ENCODE peak calls at places on chromosomes 3 and 15, in six cellular contexts. R is left ventricle myocardium inferior, I is Calu3, S is pancreas, J is K562, W is GM13977. A is an unnamed sample.
A peak's percentile ranks its signal among the peaks of the same experiment; 100 is the strongest.

GRCh38 chr3:142276780-142277179 is 51.4 kb upstream of the GK5 start:
- DNase-seq in R (no peak), I (no peak), S (no peak), J (no peak), W (no peak), A (no peak)

GRCh38 chr15:39919740-39920509 is at the start of gene GPR176:
- DNase-seq in R (peak; percentile 24), I (peak; percentile 40), S (peak; percentile 29), J (no peak), W (peak; percentile 46), A (peak; percentile 36)

GRCh38 chr3:116836286-116836685 is 126.7 kb downstream of the TUSC7 start:
- DNase-seq in R (no peak), I (no peak), S (no peak), J (no peak), W (no peak), A (no peak)

GRCh38 chr3:33790091-33790490 is 8.3 kb upstream of the PDCD6IP start:
- DNase-seq in R (no peak), I (no peak), S (no peak), J (peak; percentile 21), W (no peak), A (no peak)

GRCh38 chr3:176663376-176663775 is 533.9 kb downstream of the TBL1XR1 start:
- DNase-seq in R (no peak), I (no peak), S (no peak), J (no peak), W (no peak), A (no peak)

GRCh38 chr3:110327870-110328269 is 743.7 kb upstream of the NECTIN3 start:
- DNase-seq in R (no peak), I (no peak), S (no peak), J (no peak), W (no peak), A (no peak)

GRCh38 chr15:23033979-23034378 is 5.4 kb downstream of the TUBGCP5 start:
- DNase-seq in R (no peak), I (no peak), S (no peak), J (no peak), W (no peak), A (no peak)

GRCh38 chr15:62393196-62393595 is 228.1 kb upstream of the C2CD4B start:
- DNase-seq in R (no peak), I (no peak), S (no peak), J (no peak), W (no peak), A (no peak)

GRCh38 chr3:425094-425493 is 228.5 kb downstream of the CHL1 start:
- DNase-seq in R (no peak), I (no peak), S (no peak), J (no peak), W (no peak), A (no peak)

GRCh38 chr3:194306109-194306686 is 44.9 kb downstream of the CPN2 start:
- DNase-seq in R (no peak), I (no peak), S (no peak), J (peak; percentile 29), W (no peak), A (no peak)

DNA sequence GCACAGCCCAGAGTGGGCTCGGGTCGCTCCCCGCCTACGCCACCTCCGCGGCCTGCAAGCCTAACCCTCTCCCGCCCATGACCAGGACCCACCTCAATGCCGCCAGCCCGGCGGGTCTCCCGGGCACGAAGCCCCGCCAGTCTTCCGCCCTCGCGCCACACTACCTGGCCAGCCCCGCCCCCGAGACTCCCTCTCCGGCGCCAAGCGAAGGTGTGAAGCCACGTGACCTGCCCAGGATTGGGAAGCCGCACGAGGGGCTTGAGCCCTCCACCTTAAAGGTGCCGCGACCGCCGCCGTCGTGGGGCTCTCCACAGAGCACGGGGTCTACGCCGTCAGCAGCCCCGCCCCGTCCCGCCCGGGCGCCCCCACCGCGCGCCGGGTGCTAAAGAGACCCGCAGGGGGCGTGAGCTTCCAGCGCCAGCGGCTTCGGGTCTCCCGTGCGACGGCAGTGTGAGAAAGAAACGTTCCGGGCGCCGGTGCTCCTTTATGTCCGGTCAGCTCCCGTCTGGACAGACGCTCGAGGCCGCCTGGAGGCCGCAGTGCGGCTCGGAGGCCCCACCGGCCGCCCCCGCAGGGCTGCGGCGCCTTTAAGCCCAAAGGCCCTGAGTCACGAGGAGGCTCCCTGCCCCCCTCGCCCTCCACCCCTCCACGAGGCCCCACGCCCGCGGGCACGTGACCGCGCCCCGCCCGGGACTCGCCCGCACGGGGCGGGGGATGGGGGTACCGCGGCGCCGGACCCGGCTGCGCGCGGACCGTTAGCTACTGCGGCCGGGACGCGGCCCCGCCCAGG is at the start of gene CPEB1:
- DNase-seq in R (peak; percentile 52), I (peak; percentile 62), S (peak; percentile 49), J (peak; percentile 87), W (peak; percentile 74), A (peak; percentile 41)
- TF ChIP-seq CTCF in R (peak; percentile 8), I (no peak), S (no peak), J (peak; percentile 44), W (peak; percentile 21), A (no peak)

GRCh38 chr3:150373234-150373633 is 34.9 kb upstream of the TSC22D2 start:
- DNase-seq in R (no peak), I (no peak), S (no peak), J (no peak), W (no peak), A (no peak)

GRCh38 chr3:150370129-150370602 is 37.9 kb upstream of the TSC22D2 start:
- DNase-seq in R (no peak), I (peak; percentile 94), S (peak; percentile 24), J (peak; percentile 63), W (no peak), A (no peak)

GRCh38 chr3:150371741-150372254 is 36.3 kb upstream of the TSC22D2 start:
- DNase-seq in R (no peak), I (peak; percentile 91), S (peak; percentile 64), J (peak; percentile 76), W (no peak), A (no peak)

GRCh38 chr3:150370982-150371381 is 37.1 kb upstream of the TSC22D2 start:
- DNase-seq in R (no peak), I (no peak), S (no peak), J (no peak), W (no peak), A (no peak)

GRCh38 chr3:150372320-150373118 is 35.6 kb upstream of the TSC22D2 start:
- DNase-seq in R (no peak), I (no peak), S (no peak), J (no peak), W (peak; percentile 29), A (peak; percentile 21)
- TF ChIP-seq CTCF in R (peak; percentile 17), I (no peak), S (no peak), J (no peak), W (no peak), A (no peak)

GRCh38 chr15:67168694-67169093 is 85.8 kb downstream of the AAGAB start:
- DNase-seq in R (no peak), I (no peak), S (no peak), J (no peak), W (no peak), A (no peak)
- TF ChIP-seq CTCF in R (no peak), I (no peak), S (no peak), J (no peak), W (no peak), A (no peak)

GRCh38 chr15:73633111-73633990 is at the start of gene NPTN:
- DNase-seq in R (peak; percentile 99), I (peak; percentile 100), S (peak; percentile 99), J (peak; percentile 98), W (peak; percentile 95), A (peak; percentile 96)
- TF ChIP-seq CTCF in R (no peak), I (no peak), S (no peak), J (no peak), W (no peak), A (no peak)

GRCh38 chr3:179046497-179047353 is 24.9 kb downstream of the ZMAT3 start:
- DNase-seq in R (no peak), I (no peak), S (no peak), J (no peak), W (no peak), A (peak; percentile 47)
- TF ChIP-seq CTCF in R (no peak), I (no peak), S (no peak), J (no peak), W (peak; percentile 8), A (no peak)

DNA sequence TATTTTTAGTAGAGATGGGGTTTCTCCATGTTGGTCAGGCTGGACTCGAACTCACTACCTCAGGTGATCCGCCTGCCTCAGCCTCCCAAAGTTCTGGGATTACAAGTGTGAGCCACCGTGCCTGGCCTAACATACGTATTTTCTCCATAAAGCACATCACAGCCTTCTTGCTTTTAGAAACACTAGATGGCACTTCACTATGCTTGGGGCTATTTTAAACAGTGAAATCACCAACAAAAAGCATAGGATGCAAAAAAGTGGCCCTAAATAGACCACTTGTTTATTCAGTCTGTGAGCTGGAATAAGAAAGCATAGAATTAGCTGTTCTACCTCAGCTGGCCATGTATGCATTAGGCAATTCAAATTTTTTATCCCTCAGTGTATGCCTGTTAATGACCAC is 46.0 kb downstream of the PRICKLE2 start:
- DNase-seq in R (no peak), I (no peak), S (no peak), J (no peak), W (no peak), A (no peak)
- TF ChIP-seq CTCF in R (peak; percentile 31), I (no peak), S (no peak), J (no peak), W (no peak), A (no peak)

DNA sequence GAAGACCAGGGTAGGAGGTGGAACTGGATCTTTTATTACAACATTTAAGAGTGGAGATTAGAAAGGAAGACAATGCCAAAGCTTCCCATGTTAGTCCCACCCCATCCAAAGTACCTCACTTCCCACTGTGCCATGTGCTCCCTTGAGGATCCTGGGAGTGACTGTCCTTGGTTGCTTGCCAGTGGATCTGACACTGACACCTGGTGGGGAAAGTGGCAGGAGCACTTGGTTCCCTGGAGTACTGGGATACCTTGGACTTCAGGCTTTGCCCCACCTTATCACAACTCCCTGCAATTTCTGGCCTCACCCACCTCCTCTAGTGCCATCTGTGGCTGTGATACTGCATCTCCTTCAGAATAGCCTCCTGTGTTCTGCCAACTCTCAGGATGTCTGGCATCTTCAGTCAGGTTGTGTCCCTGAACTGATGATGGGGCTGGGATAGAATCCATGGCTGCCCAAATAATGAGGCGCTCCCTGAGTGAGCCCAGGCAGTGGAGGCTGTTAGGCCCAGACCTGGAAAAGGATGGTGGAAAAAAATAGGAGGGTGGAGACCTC is 1.3 kb downstream of the ELL3 start:
- DNase-seq in R (no peak), I (peak; percentile 49), S (peak; percentile 69), J (peak; percentile 40), W (no peak), A (no peak)
- TF ChIP-seq CTCF in R (peak; percentile 43), I (no peak), S (no peak), J (peak; percentile 44), W (peak; percentile 28), A (peak; percentile 15)

DNA sequence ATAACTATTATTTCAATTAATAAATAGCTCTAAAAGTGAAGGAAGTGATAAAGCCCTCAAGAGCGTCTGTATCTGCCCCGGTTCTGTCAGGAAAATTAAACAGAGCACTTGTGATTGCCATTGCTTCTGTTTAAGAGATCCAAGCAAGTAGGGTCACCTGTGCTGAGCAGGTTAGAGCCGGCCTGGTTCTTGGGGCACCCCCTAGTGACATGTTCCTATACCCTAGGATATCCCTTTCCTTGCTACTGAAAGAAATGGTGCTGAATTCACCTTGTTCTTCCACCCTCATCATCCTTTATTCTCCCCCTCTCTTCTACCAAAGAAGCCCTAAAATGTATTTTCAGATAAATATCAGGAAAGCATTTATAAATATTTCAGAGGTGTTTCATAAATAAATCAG is 323.5 kb downstream of the RORA start:
- DNase-seq in R (no peak), I (peak; percentile 33), S (no peak), J (no peak), W (no peak), A (no peak)
- TF ChIP-seq CTCF in R (peak; percentile 22), I (peak; percentile 24), S (no peak), J (no peak), W (peak; percentile 31), A (no peak)

GRCh38 chr15:87033056-87033455 is 953.4 kb downstream of the AGBL1 start:
- DNase-seq in R (no peak), I (no peak), S (no peak), J (no peak), W (no peak), A (no peak)
- TF ChIP-seq CTCF in R (peak; percentile 16), I (no peak), S (no peak), J (no peak), W (no peak), A (no peak)